ENCODE peak calls at places on chromosomes 5 and 9, in ten cellular contexts. K is AG09319; B is OCI-LY7; F is cardiac muscle cell; S is lower leg skin; O is colonic mucosa; I is psoas muscle; L is coronary artery; G is MM.1S; A is CD4-positive, alpha-beta T cell. Z is an unnamed sample.

GRCh38 chr9:121619989-121620673 is 31.3 kb upstream of the DAB2IP start:
- DNase-seq in K (no peak), B (no peak), F (no peak), S (no peak), O (peak), I (no peak), L (no peak), G (no peak), A (no peak), Z (no peak)

GRCh38 chr5:579746-580366 is 32.3 kb upstream of the CEP72 start:
- DNase-seq in K (no peak), B (no peak), F (no peak), S (no peak), O (no peak), I (no peak), L (peak), G (no peak), A (no peak), Z (no peak)

GRCh38 chr5:53915120-53915519 is 354.7 kb downstream of the NDUFS4 start:
- DNase-seq in K (no peak), B (no peak), F (no peak), S (no peak), O (no peak), I (no peak), L (no peak), G (no peak), A (no peak), Z (no peak)

GRCh38 chr9:117459941-117460340 is 45.1 kb upstream of the ASTN2 start:
- DNase-seq in K (no peak), B (no peak), F (no peak), S (no peak), O (no peak), I (no peak), L (no peak), G (no peak), A (no peak), Z (no peak)

GRCh38 chr5:21919417-21920022 is 933.6 kb downstream of the CDH12 start:
- DNase-seq in K (no peak), B (peak), F (peak), S (no peak), O (no peak), I (no peak), L (no peak), G (peak), A (no peak), Z (peak)

GRCh38 chr5:34580983-34581382 is 75.1 kb upstream of the RAI14 start:
- DNase-seq in K (no peak), B (no peak), F (no peak), S (no peak), O (no peak), I (no peak), L (no peak), G (no peak), A (no peak), Z (no peak)

GRCh38 chr9:133700861-133701320 is 37.3 kb downstream of the SARDH start:
- DNase-seq in K (no peak), B (peak), F (no peak), S (no peak), O (no peak), I (no peak), L (no peak), G (no peak), A (no peak), Z (no peak)

GRCh38 chr5:118249386-118249785 is 739.0 kb downstream of the DTWD2 start:
- DNase-seq in K (no peak), B (peak), F (no peak), S (no peak), O (no peak), I (no peak), L (no peak), G (peak), A (no peak), Z (no peak)

GRCh38 chr5:97986069-97986468 is 787.4 kb upstream of the RGMB start:
- DNase-seq in K (no peak), B (no peak), F (no peak), S (no peak), O (no peak), I (no peak), L (no peak), G (no peak), A (no peak), Z (no peak)

GRCh38 chr5:92653730-92654461 is 927.1 kb downstream of the NR2F1-AS1 start:
- DNase-seq in K (no peak), B (no peak), F (no peak), S (no peak), O (no peak), I (no peak), L (no peak), G (no peak), A (no peak), Z (no peak)

GRCh38 chr9:69971643-69972449 is 71.8 kb upstream of the MAMDC2 start:
- DNase-seq in K (peak), B (peak), F (peak), S (peak), O (peak), I (peak), L (peak), G (peak), A (peak), Z (peak)

GRCh38 chr5:14663734-14664269 is 716 bp upstream of the OTULIN start:
- DNase-seq in K (no peak), B (peak), F (peak), S (no peak), O (peak), I (peak), L (no peak), G (peak), A (no peak), Z (no peak)

GRCh38 chr5:33810491-33811120 is 81.2 kb downstream of the ADAMTS12 start:
- DNase-seq in K (no peak), B (no peak), F (no peak), S (peak), O (no peak), I (peak), L (no peak), G (no peak), A (no peak), Z (no peak)

GRCh38 chr9:134366223-134367031 is 40.2 kb downstream of the RXRA start:
- DNase-seq in K (peak), B (no peak), F (no peak), S (peak), O (peak), I (peak), L (peak), G (no peak), A (no peak), Z (no peak)

GRCh38 chr5:137254153-137254552 is 245.0 kb downstream of the SPOCK1 start:
- DNase-seq in K (peak), B (no peak), F (no peak), S (peak), O (no peak), I (no peak), L (no peak), G (no peak), A (no peak), Z (no peak)

GRCh38 chr9:1434082-1434481 is 383.9 kb downstream of the DMRT2 start:
- DNase-seq in K (no peak), B (no peak), F (no peak), S (no peak), O (no peak), I (no peak), L (no peak), G (no peak), A (no peak), Z (no peak)

GRCh38 chr5:139745800-139746690 is 49.6 kb upstream of the PSD2 start:
- DNase-seq in K (no peak), B (peak), F (peak), S (peak), O (peak), I (peak), L (no peak), G (peak), A (no peak), Z (peak)

GRCh38 chr9:78601957-78602565 is 305.1 kb downstream of the PSAT1 start:
- DNase-seq in K (no peak), B (peak), F (peak), S (no peak), O (no peak), I (no peak), L (no peak), G (peak), A (no peak), Z (peak)

GRCh38 chr5:56585466-56585865 is 229.9 kb upstream of the MAP3K1 start:
- DNase-seq in K (no peak), B (no peak), F (no peak), S (peak), O (no peak), I (no peak), L (no peak), G (no peak), A (no peak), Z (no peak)

GRCh38 chr9:115837618-115838017 is 316.0 kb upstream of the PAPPA start:
- DNase-seq in K (no peak), B (no peak), F (no peak), S (no peak), O (no peak), I (no peak), L (no peak), G (no peak), A (no peak), Z (no peak)

GRCh38 chr9:76215066-76215465 is 179.2 kb downstream of the RFK start:
- DNase-seq in K (peak), B (no peak), F (no peak), S (peak), O (no peak), I (no peak), L (no peak), G (no peak), A (no peak), Z (no peak)

GRCh38 chr5:180332051-180332517 is 21.1 kb downstream of the GFPT2 start:
- DNase-seq in K (no peak), B (no peak), F (no peak), S (no peak), O (no peak), I (no peak), L (no peak), G (no peak), A (no peak), Z (no peak)

GRCh38 chr5:67146574-67146973 is 50.0 kb downstream of the CD180 start:
- DNase-seq in K (no peak), B (no peak), F (no peak), S (no peak), O (no peak), I (no peak), L (no peak), G (no peak), A (no peak), Z (no peak)

GRCh38 chr5:62934319-62934718 is 355.7 kb downstream of the LRRC70 start:
- DNase-seq in K (no peak), B (no peak), F (no peak), S (no peak), O (no peak), I (no peak), L (no peak), G (no peak), A (no peak), Z (no peak)

GRCh38 chr5:160506006-160507004 is 84.7 kb downstream of the PTTG1 start:
- DNase-seq in K (peak), B (peak), F (no peak), S (peak), O (no peak), I (no peak), L (no peak), G (peak), A (peak), Z (peak)

GRCh38 chr5:69493235-69493925 is 790 bp downstream of the OCLN start:
- DNase-seq in K (no peak), B (no peak), F (peak), S (no peak), O (peak), I (no peak), L (no peak), G (peak), A (no peak), Z (peak)

GRCh38 chr9:81976351-81976750 is 12.2 kb upstream of the SPATA31D1 start:
- DNase-seq in K (no peak), B (no peak), F (no peak), S (no peak), O (no peak), I (no peak), L (no peak), G (no peak), A (no peak), Z (no peak)

GRCh38 chr5:180644825-180645608 is 4.4 kb downstream of the FLT4 start:
- DNase-seq in K (no peak), B (no peak), F (no peak), S (no peak), O (no peak), I (no peak), L (peak), G (no peak), A (no peak), Z (no peak)

GRCh38 chr5:159156426-159156835 is 52.9 kb downstream of the RNF145 start:
- DNase-seq in K (no peak), B (peak), F (no peak), S (no peak), O (no peak), I (no peak), L (no peak), G (no peak), A (no peak), Z (no peak)

GRCh38 chr9:3331801-3332200 is 194.0 kb downstream of the RFX3 start:
- DNase-seq in K (no peak), B (peak), F (peak), S (no peak), O (no peak), I (no peak), L (no peak), G (no peak), A (no peak), Z (no peak)

DNA sequence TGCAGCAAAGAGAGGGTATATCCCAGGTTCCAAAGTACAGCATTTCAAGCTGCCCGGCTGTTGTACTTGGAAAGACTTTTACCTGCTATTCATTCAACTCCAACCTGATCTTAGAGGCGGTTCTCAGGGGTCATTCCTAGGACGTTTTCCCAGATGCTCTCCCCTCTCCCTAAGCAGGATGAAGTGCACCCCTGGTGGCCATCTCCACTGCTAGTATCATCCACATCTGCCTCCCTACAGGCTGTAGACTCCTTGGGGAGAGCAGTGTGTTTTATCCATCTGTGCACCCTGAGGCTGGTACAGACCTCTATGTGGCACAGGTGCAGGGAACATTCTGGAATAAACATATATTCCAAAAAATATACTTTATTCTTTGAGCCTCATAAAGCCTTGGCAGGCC is 56.8 kb downstream of the PTPN3 start:
- DNase-seq in K (no peak), B (no peak), F (no peak), S (no peak), O (no peak), I (no peak), L (no peak), G (no peak), A (no peak), Z (no peak)
- TF ChIP-seq CTCF in K (peak), B (no peak), F (no peak), S (no peak), O (no peak), I (no peak), L (no peak), G (peak), A (no peak), Z (no peak)

GRCh38 chr9:104896131-104896530 is 31.8 kb downstream of the ABCA1 start:
- DNase-seq in K (no peak), B (no peak), F (no peak), S (no peak), O (no peak), I (no peak), L (no peak), G (no peak), A (no peak), Z (no peak)

GRCh38 chr9:104890433-104890770 is 37.6 kb downstream of the ABCA1 start:
- DNase-seq in K (no peak), B (no peak), F (no peak), S (no peak), O (no peak), I (no peak), L (no peak), G (no peak), A (no peak), Z (no peak)

GRCh38 chr9:104900324-104900723 is 27.6 kb downstream of the ABCA1 start:
- DNase-seq in K (no peak), B (no peak), F (no peak), S (no peak), O (no peak), I (no peak), L (no peak), G (no peak), A (no peak), Z (no peak)

GRCh38 chr9:104899759-104900247 is 28.2 kb downstream of the ABCA1 start:
- DNase-seq in K (no peak), B (no peak), F (no peak), S (no peak), O (no peak), I (no peak), L (no peak), G (no peak), A (no peak), Z (no peak)

GRCh38 chr9:104895572-104895971 is 32.4 kb downstream of the ABCA1 start:
- DNase-seq in K (peak), B (no peak), F (no peak), S (no peak), O (no peak), I (no peak), L (no peak), G (no peak), A (no peak), Z (no peak)
- TF ChIP-seq CTCF in K (no peak), B (no peak), F (no peak), S (no peak), O (no peak), I (no peak), L (no peak), G (no peak), A (no peak), Z (no peak)

GRCh38 chr5:83475540-83476469 is 4.3 kb downstream of the VCAN start:
- DNase-seq in K (peak), B (no peak), F (no peak), S (no peak), O (no peak), I (no peak), L (no peak), G (no peak), A (no peak), Z (no peak)

GRCh38 chr5:83472508-83473343 is 1.2 kb downstream of the VCAN start:
- DNase-seq in K (no peak), B (no peak), F (peak), S (peak), O (peak), I (peak), L (peak), G (peak), A (no peak), Z (peak)

GRCh38 chr5:83474986-83475385 is 3.4 kb downstream of the VCAN start:
- DNase-seq in K (no peak), B (no peak), F (peak), S (no peak), O (no peak), I (no peak), L (no peak), G (no peak), A (no peak), Z (no peak)

GRCh38 chr5:83473344-83474169 is 2.0 kb downstream of the VCAN start:
- DNase-seq in K (peak), B (no peak), F (peak), S (peak), O (peak), I (peak), L (peak), G (peak), A (no peak), Z (peak)

GRCh38 chr5:83474170-83474796 is 2.7 kb downstream of the VCAN start:
- DNase-seq in K (peak), B (no peak), F (peak), S (peak), O (peak), I (peak), L (peak), G (peak), A (no peak), Z (peak)
- TF ChIP-seq CTCF in K (no peak), B (no peak), F (no peak), S (no peak), O (no peak), I (no peak), L (no peak), G (no peak), A (no peak), Z (no peak)

DNA sequence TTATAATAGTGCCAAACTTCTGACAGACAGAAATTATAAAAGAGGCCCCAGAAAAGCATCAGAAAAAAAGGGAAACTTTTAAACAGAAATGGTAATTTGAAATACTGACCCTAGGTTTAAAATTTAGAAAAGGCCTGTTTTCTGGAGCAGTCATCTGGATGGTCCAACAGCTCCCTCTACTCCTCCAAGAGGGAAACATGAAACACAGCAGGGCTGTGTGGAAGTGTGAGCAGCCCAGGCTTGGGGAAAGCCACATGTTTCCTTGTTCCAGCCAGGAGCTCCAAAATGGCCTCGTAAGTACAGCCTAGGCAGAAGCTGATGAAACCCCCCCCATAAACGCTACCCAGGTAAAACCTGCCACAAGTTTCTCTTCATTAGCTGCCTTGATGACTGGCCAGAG is 499.3 kb upstream of the ADAMTS16 start:
- DNase-seq in K (no peak), B (no peak), F (peak), S (no peak), O (no peak), I (no peak), L (no peak), G (no peak), A (no peak), Z (no peak)
- TF ChIP-seq CTCF in K (no peak), B (no peak), F (no peak), S (no peak), O (no peak), I (no peak), L (no peak), G (peak), A (no peak), Z (peak)

Z was measured in neural crest cell.